ENCODE peak calls at places on chromosome 17, in six cellular contexts. Q, X, E, W, T and B are unnamed samples.

GRCh38 chr17:20170085-20170484 is 160.9 kb downstream of the SPECC1 start:
- DNase-seq in W (no peak), T (no peak), Q (no peak), E (no peak), X (no peak), B (no peak)

GRCh38 chr17:62778990-62779681 is 29.0 kb downstream of the MARCHF10 start:
- DNase-seq in W (peak), X (peak), Q (no peak), E (peak), T (no peak), B (no peak)

GRCh38 chr17:3003401-3004149 is 59.8 kb downstream of the OR1D5 start:
- DNase-seq in Q (no peak), W (no peak), E (no peak), T (no peak), X (no peak), B (peak)

GRCh38 chr17:1033503-1033902 is 36.6 kb downstream of the TIMM22 start:
- DNase-seq in X (no peak), Q (no peak), E (no peak), T (no peak), W (no peak), B (peak)

GRCh38 chr17:9170822-9171221 is 149.5 kb downstream of the NTN1 start:
- DNase-seq in W (no peak), T (no peak), X (no peak), E (no peak), Q (no peak), B (peak)

GRCh38 chr17:38729886-38730525 is at the start of gene CISD3:
- DNase-seq in X (peak), E (peak), W (peak), Q (peak), T (peak), B (peak)

GRCh38 chr17:71287246-71287828 is 833.5 kb upstream of the SOX9 start:
- DNase-seq in E (no peak), Q (no peak), T (no peak), W (no peak), X (no peak), B (no peak)

GRCh38 chr17:80119271-80119791 is 17.9 kb downstream of the GAA start:
- DNase-seq in W (no peak), E (no peak), Q (no peak), X (no peak), T (no peak), B (no peak)

GRCh38 chr17:38879878-38880727 is 10.2 kb downstream of the LASP1 start:
- DNase-seq in Q (no peak), X (no peak), T (no peak), E (peak), W (peak), B (no peak)

GRCh38 chr17:58341861-58342475 is 10.0 kb downstream of the SUPT4H1 start:
- DNase-seq in Q (no peak), T (no peak), W (no peak), X (no peak), E (no peak), B (peak)

GRCh38 chr17:50129946-50130777 is at the start of gene SAMD14:
- DNase-seq in Q (no peak), T (peak), X (no peak), W (no peak), E (no peak), B (no peak)

GRCh38 chr17:32516940-32517711 is 30.3 kb downstream of the CDK5R1 start:
- DNase-seq in W (no peak), E (no peak), Q (no peak), X (no peak), T (no peak), B (no peak)

GRCh38 chr17:11779906-11780305 is 181.6 kb downstream of the DNAH9 start:
- DNase-seq in T (no peak), Q (no peak), E (no peak), X (no peak), W (no peak), B (no peak)

GRCh38 chr17:29344201-29344856 is 45.8 kb upstream of the TAOK1 start:
- DNase-seq in E (no peak), Q (no peak), X (no peak), W (no peak), T (no peak), B (no peak)

GRCh38 chr17:1108810-1109605 is 70.8 kb downstream of the ABR start:
- DNase-seq in X (no peak), Q (peak), E (peak), W (peak), T (peak), B (peak)

GRCh38 chr17:72710834-72711233 is 381.7 kb downstream of the SLC39A11 start:
- DNase-seq in W (peak), X (no peak), T (no peak), E (no peak), Q (no peak), B (no peak)

GRCh38 chr17:36506831-36507230 is 20.4 kb downstream of the ZNHIT3 start:
- DNase-seq in E (no peak), W (no peak), T (no peak), X (no peak), Q (no peak), B (no peak)

GRCh38 chr17:55295411-55296170 is 30.8 kb downstream of the HLF start:
- DNase-seq in W (peak), T (peak), Q (peak), X (peak), E (peak), B (peak)

GRCh38 chr17:80265205-80266068 is 4.8 kb downstream of the RNF213 start:
- DNase-seq in E (no peak), W (peak), Q (peak), T (no peak), X (no peak), B (peak)

GRCh38 chr17:31216053-31216751 is 80.8 kb downstream of the OMG start:
- DNase-seq in E (peak), Q (no peak), T (no peak), X (peak), W (peak), B (no peak)

GRCh38 chr17:79830303-79830702 is 8.9 kb downstream of the CBX4 start:
- DNase-seq in W (no peak), E (no peak), T (no peak), Q (no peak), X (no peak), B (no peak)

GRCh38 chr17:29291163-29291752 is 2.7 kb downstream of the NUFIP2 start:
- DNase-seq in Q (peak), W (peak), T (no peak), E (peak), X (peak), B (no peak)